ENCODE peak calls at places on chromosomes 16 and 17, in eight cellular contexts. V is suprapubic skin, U is ovary, E is HepG2, Y is SK-N-SH, O is esophagus muscularis mucosa, X is tibial nerve, S is A549. I is an unnamed sample.

GRCh38 chr17:51481370-51481769 is 221.0 kb downstream of the UTP18 start:
- DNase-seq in E (no peak), S (no peak), X (no peak), O (no peak), U (no peak), Y (no peak), V (no peak), I (no peak)

GRCh38 chr16:57383276-57384247 is 11.3 kb downstream of the CX3CL1 start:
- DNase-seq in V (no peak), Y (no peak), X (no peak), E (peak; percentile 44), S (no peak), U (no peak), O (no peak), I (no peak)

GRCh38 chr16:1771072-1771863 is at the start of gene NME3:
- DNase-seq in V (peak; percentile 92), X (peak; percentile 74), O (peak; percentile 97), U (peak; percentile 86), Y (peak; percentile 92), E (peak; percentile 17), S (peak; percentile 76), I (peak; percentile 85)

GRCh38 chr17:17347956-17348871 is 45.0 kb downstream of the NT5M start:
- DNase-seq in O (no peak), V (peak; percentile 71), S (no peak), Y (peak; percentile 14), U (peak; percentile 35), E (no peak), X (no peak), I (no peak)

GRCh38 chr17:81380682-81381518 is 14.4 kb upstream of the BAHCC1 start:
- DNase-seq in E (no peak), S (no peak), O (no peak), U (no peak), X (no peak), V (no peak), Y (no peak), I (no peak)

GRCh38 chr17:47220531-47220999 is 11.4 kb downstream of the MYL4 start:
- DNase-seq in X (no peak), O (no peak), S (no peak), Y (no peak), E (no peak), U (no peak), V (peak; percentile 41), I (no peak)

GRCh38 chr17:45440161-45440859 is 7.6 kb upstream of the ARHGAP27 start:
- DNase-seq in V (no peak), E (peak; percentile 72), Y (no peak), S (no peak), O (no peak), X (no peak), U (no peak), I (no peak)

GRCh38 chr16:51697454-51697853 is 546.4 kb upstream of the SALL1 start:
- DNase-seq in Y (no peak), E (no peak), X (no peak), U (no peak), S (no peak), V (no peak), O (no peak), I (no peak)

GRCh38 chr16:88341551-88342290 is 41.0 kb upstream of the ZNF469 start:
- DNase-seq in E (no peak), V (no peak), Y (no peak), X (no peak), S (no peak), O (no peak), U (no peak), I (no peak)

GRCh38 chr16:18983565-18984424 is at the start of gene TMC7:
- DNase-seq in S (peak; percentile 86), Y (peak; percentile 94), V (peak; percentile 80), E (peak; percentile 91), U (peak; percentile 45), X (peak; percentile 39), O (no peak), I (peak; percentile 90)

GRCh38 chr16:89322381-89323119 is 105.0 kb downstream of the ZNF778 start:
- DNase-seq in E (peak; percentile 74), V (no peak), U (peak; percentile 71), S (peak; percentile 70), X (no peak), Y (peak; percentile 72), O (no peak), I (no peak)

GRCh38 chr16:86467490-86467889 is 42.8 kb upstream of the FOXF1 start:
- DNase-seq in X (no peak), V (no peak), S (no peak), O (no peak), U (no peak), E (no peak), Y (no peak), I (no peak)

GRCh38 chr17:29592850-29593545 is at the start of gene ANKRD13B:
- DNase-seq in Y (peak; percentile 83), V (no peak), O (no peak), X (no peak), S (no peak), U (peak; percentile 76), E (no peak), I (peak; percentile 55)

GRCh38 chr16:85947511-85948509 is 48.8 kb downstream of the IRF8 start:
- DNase-seq in X (no peak), S (no peak), O (no peak), V (no peak), U (no peak), E (no peak), Y (no peak), I (peak; percentile 23)

GRCh38 chr17:18267927-18268711 is 7.7 kb downstream of the MIEF2 start:
- DNase-seq in X (no peak), E (no peak), U (no peak), O (no peak), V (no peak), Y (no peak), S (no peak), I (no peak)

GRCh38 chr17:34201767-34202166 is 53.3 kb upstream of the CCL2 start:
- DNase-seq in E (no peak), V (no peak), S (no peak), O (no peak), X (no peak), Y (no peak), U (no peak), I (no peak)

GRCh38 chr17:2564876-2565275 is 28.6 kb upstream of the PAFAH1B1 start:
- DNase-seq in Y (no peak), O (no peak), V (no peak), U (no peak), E (peak; percentile 30), S (no peak), X (no peak), I (peak; percentile 23)

GRCh38 chr17:35948092-35948491 is 4.6 kb upstream of the LYZL6 start:
- DNase-seq in V (no peak), E (no peak), S (no peak), O (no peak), X (no peak), Y (no peak), U (no peak), I (no peak)

GRCh38 chr17:35944151-35944550 is 638 bp upstream of the LYZL6 start:
- DNase-seq in Y (no peak), E (no peak), U (no peak), X (no peak), O (no peak), S (no peak), V (no peak), I (no peak)

GRCh38 chr17:35943537-35943936 is at the start of gene LYZL6:
- DNase-seq in U (no peak), V (no peak), Y (no peak), X (no peak), O (no peak), E (no peak), S (no peak), I (no peak)

GRCh38 chr17:35942588-35943186 is 826 bp downstream of the LYZL6 start:
- DNase-seq in Y (no peak), V (no peak), X (no peak), O (no peak), U (no peak), E (no peak), S (no peak), I (peak; percentile 33)

GRCh38 chr17:35947156-35947585 is 3.7 kb upstream of the LYZL6 start:
- DNase-seq in V (no peak), E (peak; percentile 52), U (no peak), Y (peak; percentile 54), X (no peak), O (no peak), S (peak; percentile 57), I (peak; percentile 62)
- TF ChIP-seq CTCF in V (peak; percentile 11), E (peak; percentile 90), U (peak; percentile 21), Y (peak; percentile 83), X (peak; percentile 54), O (peak; percentile 83), S (peak; percentile 90), I (peak; percentile 81)

GRCh38 chr16:84596161-84596560 is 21.7 kb downstream of the COTL1 start:
- DNase-seq in E (no peak), O (no peak), X (no peak), U (no peak), V (no peak), Y (no peak), S (no peak), I (no peak)
- H3K4me1 ChIP-seq in E (peaks cover 58% of the 10 kb centered on the region), O (peaks cover 44% of the 10 kb centered on the region), X (no peaks in the 10 kb centered on the region), U (peaks cover 18% of the 10 kb centered on the region), V (peaks cover 32% of the 10 kb centered on the region), Y (peaks cover 15% of the 10 kb centered on the region), S (peaks cover 35% of the 10 kb centered on the region), I (peaks cover 48% of the 10 kb centered on the region)

DNA sequence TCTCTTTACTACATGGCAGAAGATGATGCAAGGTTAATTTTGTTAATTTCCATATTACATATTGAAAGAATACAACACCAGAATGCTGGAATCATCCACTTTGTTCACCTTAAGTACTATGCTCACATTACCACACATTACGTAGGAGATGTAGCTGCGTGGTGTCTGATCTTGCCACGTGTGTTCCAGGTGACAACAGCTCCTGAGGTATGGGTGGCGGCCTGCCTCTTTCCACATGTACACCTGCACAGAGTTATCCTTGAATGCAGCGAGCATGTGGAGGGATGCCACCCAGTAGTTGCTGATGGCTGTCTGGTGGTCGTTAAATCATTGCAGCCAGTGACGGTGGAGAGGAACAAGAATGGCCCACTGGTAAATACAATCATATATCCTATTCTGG is 740.5 kb upstream of the EEF2KMT start:
- DNase-seq in Y (no peak), S (no peak), V (no peak), E (no peak), U (no peak), X (no peak), O (no peak), I (no peak)
- TF ChIP-seq EP300 in Y (no peak), S (no peak), V (no peak), E (no peak), U (no peak), X (no peak), O (no peak), I (no peak)

DNA sequence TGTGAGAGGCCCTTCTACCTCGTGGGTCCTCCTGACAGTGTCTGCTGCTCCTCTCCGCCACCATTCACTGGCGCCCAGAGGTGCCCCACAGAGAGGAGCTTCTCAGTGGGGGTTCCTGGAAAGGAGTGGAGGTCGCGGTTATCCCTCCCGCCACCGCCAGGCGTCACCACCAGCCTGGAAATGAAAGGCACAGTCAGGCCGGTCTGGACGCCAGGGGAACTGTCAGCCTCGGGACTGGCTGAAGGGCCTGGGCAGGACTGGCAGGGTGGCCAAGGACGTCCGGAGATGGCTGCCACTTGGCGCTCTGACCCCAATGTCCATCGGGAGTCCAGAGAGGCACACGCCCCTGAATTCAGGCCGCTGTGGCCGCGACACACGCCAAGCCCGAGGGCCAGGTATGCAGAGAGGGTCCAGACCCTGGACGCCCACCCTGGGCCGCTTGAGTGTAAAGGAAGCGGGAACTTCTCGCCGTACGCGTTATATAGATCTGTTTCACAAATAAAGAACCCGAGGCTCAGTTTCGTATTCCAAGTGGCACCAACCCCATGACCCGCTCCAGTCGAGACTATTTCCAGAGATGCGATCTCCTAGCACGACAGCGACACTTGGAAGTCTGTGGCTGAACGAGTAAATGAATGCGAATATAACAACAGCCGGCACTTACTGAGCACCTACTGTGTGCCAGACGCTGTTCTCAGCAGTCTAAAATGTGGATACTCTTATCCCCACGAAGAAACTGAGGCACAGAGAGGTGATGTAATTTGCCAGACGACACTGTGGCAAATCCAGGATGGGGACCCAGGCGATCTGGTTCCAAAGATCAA is 7.6 kb upstream of the NXPH3 start:
- DNase-seq in E (peak; percentile 82), U (peak; percentile 93), X (peak; percentile 85), Y (peak; percentile 92), V (peak; percentile 93), S (peak; percentile 78), O (peak; percentile 97), I (peak; percentile 90)
- TF ChIP-seq CTCF in E (peak; percentile 100), U (peak; percentile 100), X (peak; percentile 93), Y (peak; percentile 99), V (peak; percentile 95), S (peak; percentile 97), O (peak; percentile 89), I (peak; percentile 99)

I was measured in transverse colon.